ENCODE peak calls at places on chromosomes 12 and 14, in seven cellular contexts. One of them, this sample, is unnamed.

GRCh38 chr14:89143595-89143994 is 273.4 kb downstream of the FOXN3 start:
- DNase-seq in GM23338: no peak
- DNase-seq in MM.1S: no peak
- DNase-seq in stimulated activated CD8-positive, alpha-beta memory T cell treated with anti-CD3 and anti-CD28 coated beads, Interleukin-7, amount 100 ng/mL, for 24 hours: no peak
- DNase-seq in fibroblast of pulmonary artery: no peak
- DNase-seq in D341Med: no peak
- DNase-seq in T-cell: no peak
- DNase-seq in this sample: no peak

GRCh38 chr12:18907793-18908580 is 170.1 kb downstream of the CAPZA3 start:
- DNase-seq in T-cell: no peak
- DNase-seq in stimulated activated CD8-positive, alpha-beta memory T cell treated with anti-CD3 and anti-CD28 coated beads, Interleukin-7, amount 100 ng/mL, for 24 hours: no peak
- DNase-seq in MM.1S: no peak
- DNase-seq in fibroblast of pulmonary artery: no peak
- DNase-seq in GM23338: no peak
- DNase-seq in D341Med: no peak
- DNase-seq in this sample: no peak

GRCh38 chr12:132366341-132366861 is 37.0 kb upstream of the GALNT9 start:
- DNase-seq in MM.1S: no peak
- DNase-seq in T-cell: no peak
- DNase-seq in GM23338: no peak
- DNase-seq in fibroblast of pulmonary artery: no peak
- DNase-seq in D341Med: no peak
- DNase-seq in stimulated activated CD8-positive, alpha-beta memory T cell treated with anti-CD3 and anti-CD28 coated beads, Interleukin-7, amount 100 ng/mL, for 24 hours: no peak
- DNase-seq in this sample: no peak

GRCh38 chr12:109818253-109818652 is 14.9 kb downstream of the TRPV4 start:
- DNase-seq in T-cell: no peak
- DNase-seq in MM.1S: no peak
- DNase-seq in stimulated activated CD8-positive, alpha-beta memory T cell treated with anti-CD3 and anti-CD28 coated beads, Interleukin-7, amount 100 ng/mL, for 24 hours: no peak
- DNase-seq in D341Med: no peak
- DNase-seq in fibroblast of pulmonary artery: no peak
- DNase-seq in GM23338: no peak
- DNase-seq in this sample: no peak

GRCh38 chr14:100308112-100308792 is 2.0 kb upstream of the SLC25A29 start:
- DNase-seq in D341Med: no peak
- DNase-seq in fibroblast of pulmonary artery: no peak
- DNase-seq in T-cell: no peak
- DNase-seq in GM23338: no peak
- DNase-seq in stimulated activated CD8-positive, alpha-beta memory T cell treated with anti-CD3 and anti-CD28 coated beads, Interleukin-7, amount 100 ng/mL, for 24 hours: no peak
- DNase-seq in MM.1S: no peak
- DNase-seq in this sample: no peak

GRCh38 chr12:84969226-84969625 is 56.6 kb upstream of the SLC6A15 start:
- DNase-seq in GM23338: no peak
- DNase-seq in fibroblast of pulmonary artery: no peak
- DNase-seq in D341Med: no peak
- DNase-seq in MM.1S: no peak
- DNase-seq in T-cell: no peak
- DNase-seq in stimulated activated CD8-positive, alpha-beta memory T cell treated with anti-CD3 and anti-CD28 coated beads, Interleukin-7, amount 100 ng/mL, for 24 hours: no peak
- DNase-seq in this sample: no peak

GRCh38 chr12:100862600-100863149 is 68.1 kb downstream of the ANO4 start:
- DNase-seq in fibroblast of pulmonary artery: no peak
- DNase-seq in MM.1S: no peak
- DNase-seq in GM23338: no peak
- DNase-seq in T-cell: no peak
- DNase-seq in D341Med: no peak
- DNase-seq in stimulated activated CD8-positive, alpha-beta memory T cell treated with anti-CD3 and anti-CD28 coated beads, Interleukin-7, amount 100 ng/mL, for 24 hours: no peak
- DNase-seq in this sample: no peak

GRCh38 chr14:38972511-38972910 is 130.5 kb downstream of the SEC23A start:
- DNase-seq in D341Med: no peak
- DNase-seq in T-cell: no peak
- DNase-seq in fibroblast of pulmonary artery: no peak
- DNase-seq in MM.1S: no peak
- DNase-seq in GM23338: no peak
- DNase-seq in stimulated activated CD8-positive, alpha-beta memory T cell treated with anti-CD3 and anti-CD28 coated beads, Interleukin-7, amount 100 ng/mL, for 24 hours: no peak
- DNase-seq in this sample: no peak

GRCh38 chr14:24238123-24238522 is 4.3 kb downstream of the TINF2 start:
- DNase-seq in stimulated activated CD8-positive, alpha-beta memory T cell treated with anti-CD3 and anti-CD28 coated beads, Interleukin-7, amount 100 ng/mL, for 24 hours: no peak
- DNase-seq in fibroblast of pulmonary artery: no peak
- DNase-seq in MM.1S: no peak
- DNase-seq in GM23338: no peak
- DNase-seq in T-cell: no peak
- DNase-seq in D341Med: no peak
- DNase-seq in this sample: no peak

GRCh38 chr14:70856851-70857498 is 47.7 kb upstream of the MAP3K9 start:
- DNase-seq in D341Med: no peak
- DNase-seq in GM23338: no peak
- DNase-seq in MM.1S: no peak
- DNase-seq in fibroblast of pulmonary artery: peak
- DNase-seq in T-cell: no peak
- DNase-seq in stimulated activated CD8-positive, alpha-beta memory T cell treated with anti-CD3 and anti-CD28 coated beads, Interleukin-7, amount 100 ng/mL, for 24 hours: no peak
- DNase-seq in this sample: no peak

GRCh38 chr14:102591372-102591943 is 991 bp upstream of the RCOR1 start:
- DNase-seq in D341Med: peak
- DNase-seq in fibroblast of pulmonary artery: no peak
- DNase-seq in T-cell: no peak
- DNase-seq in MM.1S: no peak
- DNase-seq in stimulated activated CD8-positive, alpha-beta memory T cell treated with anti-CD3 and anti-CD28 coated beads, Interleukin-7, amount 100 ng/mL, for 24 hours: no peak
- DNase-seq in GM23338: peak
- DNase-seq in this sample: no peak

GRCh38 chr12:27331299-27331926 is 1.2 kb upstream of the BMAL2 start:
- DNase-seq in MM.1S: peak
- DNase-seq in T-cell: no peak
- DNase-seq in stimulated activated CD8-positive, alpha-beta memory T cell treated with anti-CD3 and anti-CD28 coated beads, Interleukin-7, amount 100 ng/mL, for 24 hours: no peak
- DNase-seq in D341Med: no peak
- DNase-seq in GM23338: no peak
- DNase-seq in fibroblast of pulmonary artery: peak
- DNase-seq in this sample: no peak

GRCh38 chr12:50132505-50133135 is 20.6 kb downstream of the COX14 start:
- DNase-seq in fibroblast of pulmonary artery: no peak
- DNase-seq in MM.1S: peak
- DNase-seq in stimulated activated CD8-positive, alpha-beta memory T cell treated with anti-CD3 and anti-CD28 coated beads, Interleukin-7, amount 100 ng/mL, for 24 hours: no peak
- DNase-seq in GM23338: peak
- DNase-seq in T-cell: no peak
- DNase-seq in D341Med: peak
- DNase-seq in this sample: no peak

GRCh38 chr14:79583738-79584405 is 627.4 kb downstream of the DIO2 start:
- DNase-seq in fibroblast of pulmonary artery: peak
- DNase-seq in MM.1S: no peak
- DNase-seq in stimulated activated CD8-positive, alpha-beta memory T cell treated with anti-CD3 and anti-CD28 coated beads, Interleukin-7, amount 100 ng/mL, for 24 hours: no peak
- DNase-seq in D341Med: no peak
- DNase-seq in GM23338: no peak
- DNase-seq in T-cell: no peak
- DNase-seq in this sample: no peak

GRCh38 chr12:75747572-75747995 is 236.2 kb upstream of the KRR1 start:
- DNase-seq in GM23338: no peak
- DNase-seq in MM.1S: no peak
- DNase-seq in stimulated activated CD8-positive, alpha-beta memory T cell treated with anti-CD3 and anti-CD28 coated beads, Interleukin-7, amount 100 ng/mL, for 24 hours: no peak
- DNase-seq in fibroblast of pulmonary artery: peak
- DNase-seq in D341Med: no peak
- DNase-seq in T-cell: no peak
- DNase-seq in this sample: no peak

GRCh38 chr14:61179061-61179675 is 102.0 kb downstream of the TMEM30B start:
- DNase-seq in stimulated activated CD8-positive, alpha-beta memory T cell treated with anti-CD3 and anti-CD28 coated beads, Interleukin-7, amount 100 ng/mL, for 24 hours: no peak
- DNase-seq in MM.1S: no peak
- DNase-seq in D341Med: no peak
- DNase-seq in T-cell: no peak
- DNase-seq in GM23338: no peak
- DNase-seq in fibroblast of pulmonary artery: peak
- DNase-seq in this sample: no peak

GRCh38 chr14:34711169-34711568 is 3.2 kb downstream of the CFL2 start:
- DNase-seq in stimulated activated CD8-positive, alpha-beta memory T cell treated with anti-CD3 and anti-CD28 coated beads, Interleukin-7, amount 100 ng/mL, for 24 hours: no peak
- DNase-seq in fibroblast of pulmonary artery: peak
- DNase-seq in D341Med: peak
- DNase-seq in GM23338: no peak
- DNase-seq in T-cell: no peak
- DNase-seq in MM.1S: peak
- DNase-seq in this sample: no peak

GRCh38 chr12:39467432-39467870 is 24.5 kb upstream of the KIF21A start:
- DNase-seq in fibroblast of pulmonary artery: peak
- DNase-seq in D341Med: no peak
- DNase-seq in GM23338: no peak
- DNase-seq in stimulated activated CD8-positive, alpha-beta memory T cell treated with anti-CD3 and anti-CD28 coated beads, Interleukin-7, amount 100 ng/mL, for 24 hours: no peak
- DNase-seq in T-cell: no peak
- DNase-seq in MM.1S: peak
- DNase-seq in this sample: no peak

GRCh38 chr12:46770501-46771183 is 55.2 kb downstream of the SLC38A4 start:
- DNase-seq in D341Med: no peak
- DNase-seq in MM.1S: no peak
- DNase-seq in GM23338: peak
- DNase-seq in T-cell: no peak
- DNase-seq in fibroblast of pulmonary artery: peak
- DNase-seq in stimulated activated CD8-positive, alpha-beta memory T cell treated with anti-CD3 and anti-CD28 coated beads, Interleukin-7, amount 100 ng/mL, for 24 hours: no peak
- DNase-seq in this sample: peak

GRCh38 chr12:6819069-6820030 is 2.3 kb upstream of the GPR162 start:
- DNase-seq in GM23338: no peak
- DNase-seq in MM.1S: no peak
- DNase-seq in stimulated activated CD8-positive, alpha-beta memory T cell treated with anti-CD3 and anti-CD28 coated beads, Interleukin-7, amount 100 ng/mL, for 24 hours: no peak
- DNase-seq in D341Med: no peak
- DNase-seq in fibroblast of pulmonary artery: no peak
- DNase-seq in T-cell: no peak
- DNase-seq in this sample: no peak

GRCh38 chr14:101033006-101033405 is 129.5 kb upstream of the RTL1 start:
- DNase-seq in GM23338: no peak
- DNase-seq in stimulated activated CD8-positive, alpha-beta memory T cell treated with anti-CD3 and anti-CD28 coated beads, Interleukin-7, amount 100 ng/mL, for 24 hours: no peak
- DNase-seq in T-cell: no peak
- DNase-seq in D341Med: no peak
- DNase-seq in MM.1S: no peak
- DNase-seq in fibroblast of pulmonary artery: no peak
- DNase-seq in this sample: no peak

GRCh38 chr14:37565550-37565949 is 29.5 kb downstream of the FOXA1 start:
- DNase-seq in GM23338: peak
- DNase-seq in fibroblast of pulmonary artery: no peak
- DNase-seq in T-cell: no peak
- DNase-seq in D341Med: peak
- DNase-seq in stimulated activated CD8-positive, alpha-beta memory T cell treated with anti-CD3 and anti-CD28 coated beads, Interleukin-7, amount 100 ng/mL, for 24 hours: no peak
- DNase-seq in MM.1S: no peak
- DNase-seq in this sample: no peak

GRCh38 chr14:79708426-79708825 is 502.9 kb downstream of the DIO2 start:
- DNase-seq in D341Med: no peak
- DNase-seq in T-cell: no peak
- DNase-seq in GM23338: no peak
- DNase-seq in fibroblast of pulmonary artery: no peak
- DNase-seq in stimulated activated CD8-positive, alpha-beta memory T cell treated with anti-CD3 and anti-CD28 coated beads, Interleukin-7, amount 100 ng/mL, for 24 hours: no peak
- DNase-seq in MM.1S: no peak
- DNase-seq in this sample: no peak

GRCh38 chr14:104287301-104288009 is 149.1 kb downstream of the KIF26A start:
- DNase-seq in GM23338: no peak
- DNase-seq in T-cell: no peak
- DNase-seq in fibroblast of pulmonary artery: no peak
- DNase-seq in D341Med: no peak
- DNase-seq in stimulated activated CD8-positive, alpha-beta memory T cell treated with anti-CD3 and anti-CD28 coated beads, Interleukin-7, amount 100 ng/mL, for 24 hours: no peak
- DNase-seq in MM.1S: no peak
- DNase-seq in this sample: no peak

GRCh38 chr14:50342211-50343080 is 30.3 kb downstream of the DMAC2L start:
- DNase-seq in stimulated activated CD8-positive, alpha-beta memory T cell treated with anti-CD3 and anti-CD28 coated beads, Interleukin-7, amount 100 ng/mL, for 24 hours: no peak
- DNase-seq in GM23338: peak
- DNase-seq in D341Med: peak
- DNase-seq in MM.1S: no peak
- DNase-seq in T-cell: peak
- DNase-seq in fibroblast of pulmonary artery: peak
- DNase-seq in this sample: peak

GRCh38 chr14:34983148-34983760 is 462 bp downstream of the SRP54 start:
- DNase-seq in GM23338: no peak
- DNase-seq in T-cell: no peak
- DNase-seq in MM.1S: peak
- DNase-seq in fibroblast of pulmonary artery: no peak
- DNase-seq in D341Med: peak
- DNase-seq in stimulated activated CD8-positive, alpha-beta memory T cell treated with anti-CD3 and anti-CD28 coated beads, Interleukin-7, amount 100 ng/mL, for 24 hours: no peak
- DNase-seq in this sample: no peak

GRCh38 chr14:40093800-40094199 is 661.6 kb upstream of the FBXO33 start:
- DNase-seq in D341Med: no peak
- DNase-seq in T-cell: no peak
- DNase-seq in MM.1S: no peak
- DNase-seq in GM23338: no peak
- DNase-seq in fibroblast of pulmonary artery: no peak
- DNase-seq in stimulated activated CD8-positive, alpha-beta memory T cell treated with anti-CD3 and anti-CD28 coated beads, Interleukin-7, amount 100 ng/mL, for 24 hours: no peak
- DNase-seq in this sample: no peak

GRCh38 chr14:22012452-22012851 is 338.8 kb upstream of the OR4E1 start:
- DNase-seq in fibroblast of pulmonary artery: no peak
- DNase-seq in GM23338: no peak
- DNase-seq in T-cell: no peak
- DNase-seq in stimulated activated CD8-positive, alpha-beta memory T cell treated with anti-CD3 and anti-CD28 coated beads, Interleukin-7, amount 100 ng/mL, for 24 hours: no peak
- DNase-seq in MM.1S: no peak
- DNase-seq in D341Med: no peak
- DNase-seq in this sample: no peak

GRCh38 chr14:69933623-69934275 is 54.5 kb downstream of the SMOC1 start:
- DNase-seq in GM23338: no peak
- DNase-seq in stimulated activated CD8-positive, alpha-beta memory T cell treated with anti-CD3 and anti-CD28 coated beads, Interleukin-7, amount 100 ng/mL, for 24 hours: no peak
- DNase-seq in D341Med: no peak
- DNase-seq in fibroblast of pulmonary artery: no peak
- DNase-seq in MM.1S: no peak
- DNase-seq in T-cell: no peak
- DNase-seq in this sample: no peak

GRCh38 chr14:94768521-94769412 is 1.1 kb downstream of the GSC start:
- DNase-seq in T-cell: no peak
- DNase-seq in stimulated activated CD8-positive, alpha-beta memory T cell treated with anti-CD3 and anti-CD28 coated beads, Interleukin-7, amount 100 ng/mL, for 24 hours: no peak
- DNase-seq in MM.1S: no peak
- DNase-seq in D341Med: no peak
- DNase-seq in GM23338: peak
- DNase-seq in fibroblast of pulmonary artery: no peak
- DNase-seq in this sample: no peak

GRCh38 chr12:106767206-106767605 is 7.3 kb upstream of the RIC8B start:
- DNase-seq in MM.1S: no peak
- DNase-seq in GM23338: no peak
- DNase-seq in stimulated activated CD8-positive, alpha-beta memory T cell treated with anti-CD3 and anti-CD28 coated beads, Interleukin-7, amount 100 ng/mL, for 24 hours: no peak
- DNase-seq in fibroblast of pulmonary artery: no peak
- DNase-seq in T-cell: no peak
- DNase-seq in D341Med: no peak
- DNase-seq in this sample: no peak

GRCh38 chr14:104523546-104523935 is 56.0 kb upstream of the C14orf180 start:
- DNase-seq in MM.1S: no peak
- DNase-seq in GM23338: no peak
- DNase-seq in D341Med: no peak
- DNase-seq in stimulated activated CD8-positive, alpha-beta memory T cell treated with anti-CD3 and anti-CD28 coated beads, Interleukin-7, amount 100 ng/mL, for 24 hours: no peak
- DNase-seq in T-cell: no peak
- DNase-seq in fibroblast of pulmonary artery: no peak
- DNase-seq in this sample: no peak

GRCh38 chr12:21989819-21990412 is 48.7 kb upstream of the ABCC9 start:
- DNase-seq in GM23338: peak
- DNase-seq in T-cell: no peak
- DNase-seq in fibroblast of pulmonary artery: peak
- DNase-seq in stimulated activated CD8-positive, alpha-beta memory T cell treated with anti-CD3 and anti-CD28 coated beads, Interleukin-7, amount 100 ng/mL, for 24 hours: no peak
- DNase-seq in MM.1S: no peak
- DNase-seq in D341Med: peak
- DNase-seq in this sample: no peak

GRCh38 chr14:58199726-58200479 is at the start of gene ACTR10:
- DNase-seq in stimulated activated CD8-positive, alpha-beta memory T cell treated with anti-CD3 and anti-CD28 coated beads, Interleukin-7, amount 100 ng/mL, for 24 hours: peak
- DNase-seq in MM.1S: peak
- DNase-seq in GM23338: peak
- DNase-seq in T-cell: peak
- DNase-seq in D341Med: peak
- DNase-seq in fibroblast of pulmonary artery: peak
- DNase-seq in this sample: peak

GRCh38 chr14:89674906-89675305 is 257.9 kb upstream of the FOXN3 start:
- DNase-seq in D341Med: no peak
- DNase-seq in MM.1S: no peak
- DNase-seq in T-cell: no peak
- DNase-seq in stimulated activated CD8-positive, alpha-beta memory T cell treated with anti-CD3 and anti-CD28 coated beads, Interleukin-7, amount 100 ng/mL, for 24 hours: no peak
- DNase-seq in GM23338: no peak
- DNase-seq in fibroblast of pulmonary artery: no peak
- DNase-seq in this sample: no peak

GRCh38 chr12:64098709-64099354 is 123.3 kb downstream of the KICS2 start:
- DNase-seq in stimulated activated CD8-positive, alpha-beta memory T cell treated with anti-CD3 and anti-CD28 coated beads, Interleukin-7, amount 100 ng/mL, for 24 hours: no peak
- DNase-seq in D341Med: peak
- DNase-seq in GM23338: no peak
- DNase-seq in MM.1S: no peak
- DNase-seq in fibroblast of pulmonary artery: peak
- DNase-seq in T-cell: no peak
- DNase-seq in this sample: no peak

GRCh38 chr12:92927436-92928116 is 1.5 kb downstream of the EEA1 start:
- DNase-seq in fibroblast of pulmonary artery: peak
- DNase-seq in GM23338: peak
- DNase-seq in D341Med: no peak
- DNase-seq in stimulated activated CD8-positive, alpha-beta memory T cell treated with anti-CD3 and anti-CD28 coated beads, Interleukin-7, amount 100 ng/mL, for 24 hours: no peak
- DNase-seq in T-cell: no peak
- DNase-seq in MM.1S: peak
- DNase-seq in this sample: no peak

This sample was measured in HEK293T.